ENCODE peak calls at places on chromosomes 3 and 15, in five cellular contexts. D is MCF 10A, S is activated T-cell treated with anti-CD3 and anti-CD28 coated beads for 24 hours, W is T-helper 2 cell, I is T47D. H is an unnamed sample.

GRCh38 chr15:52144656-52145055 is 32.1 kb upstream of the BCL2L10 start:
- DNase-seq in D (peak), S (no peak), W (no peak), I (no peak), H (no peak)

GRCh38 chr15:38636597-38636996 is 72.0 kb upstream of the RASGRP1 start:
- DNase-seq in D (no peak), S (no peak), W (no peak), I (no peak), H (no peak)

GRCh38 chr15:99651023-99651807 is 82.0 kb downstream of the LYSMD4 start:
- DNase-seq in D (peak), S (no peak), W (no peak), I (no peak), H (no peak)

GRCh38 chr3:141227752-141228151 is 3.9 kb upstream of the PXYLP1 start:
- DNase-seq in D (no peak), S (no peak), W (no peak), I (no peak), H (no peak)

GRCh38 chr3:182464513-182465145 is 328.7 kb upstream of the ATP11B start:
- DNase-seq in D (no peak), S (no peak), W (no peak), I (no peak), H (no peak)

GRCh38 chr3:42701371-42702065 is 1.1 kb downstream of the HHATL start:
- DNase-seq in D (peak), S (peak), W (peak), I (peak), H (peak)

GRCh38 chr3:194736896-194737600 is 51.4 kb downstream of the FAM43A start:
- DNase-seq in D (no peak), S (no peak), W (no peak), I (no peak), H (no peak)

GRCh38 chr3:123733805-123734526 is 149.1 kb upstream of the HACD2 start:
- DNase-seq in D (peak), S (no peak), W (no peak), I (no peak), H (no peak)

GRCh38 chr3:14516738-14517345 is 23.3 kb downstream of the GRIP2 start:
- DNase-seq in D (no peak), S (no peak), W (no peak), I (no peak), H (no peak)

GRCh38 chr3:157388976-157389375 is 47.7 kb upstream of the PTX3 start:
- DNase-seq in D (no peak), S (no peak), W (no peak), I (no peak), H (no peak)

GRCh38 chr3:174097686-174098085 is 700.1 kb downstream of the NLGN1 start:
- DNase-seq in D (no peak), S (no peak), W (no peak), I (no peak), H (no peak)

GRCh38 chr3:160006282-160007163 is 17.9 kb downstream of the IL12A start:
- DNase-seq in D (peak), S (no peak), W (no peak), I (peak), H (no peak)

GRCh38 chr3:39435006-39435748 is 28.7 kb downstream of the RPSA start:
- DNase-seq in D (no peak), S (no peak), W (no peak), I (no peak), H (no peak)

GRCh38 chr3:100796556-100796955 is 87.3 kb downstream of the TFG start:
- DNase-seq in D (peak), S (no peak), W (no peak), I (peak), H (no peak)

GRCh38 chr15:90571063-90571541 is 41.4 kb downstream of the CRTC3 start:
- DNase-seq in D (peak), S (no peak), W (no peak), I (no peak), H (no peak)

GRCh38 chr15:74185949-74186348 is 12.4 kb downstream of the ISLR start:
- DNase-seq in D (no peak), S (no peak), W (no peak), I (no peak), H (no peak)

GRCh38 chr3:109563149-109563548 is 225.8 kb upstream of the DPPA4 start:
- DNase-seq in D (no peak), S (peak), W (no peak), I (no peak), H (peak)

GRCh38 chr3:194340757-194341400 is 10.2 kb downstream of the CPN2 start:
- DNase-seq in D (no peak), S (no peak), W (no peak), I (no peak), H (no peak)

GRCh38 chr3:113039546-113039945 is 48.8 kb downstream of the GTPBP8 start:
- DNase-seq in D (no peak), S (no peak), W (no peak), I (no peak), H (no peak)

GRCh38 chr15:42059661-42060476 is 34.5 kb downstream of the PLA2G4D start:
- DNase-seq in D (peak), S (peak), W (peak), I (peak), H (peak)

GRCh38 chr3:132504375-132504921 is 87.1 kb downstream of the DNAJC13 start:
- DNase-seq in D (no peak), S (no peak), W (no peak), I (no peak), H (no peak)

GRCh38 chr15:39549912-39550311 is 31.0 kb upstream of the THBS1 start:
- DNase-seq in D (no peak), S (no peak), W (no peak), I (no peak), H (no peak)

GRCh38 chr15:40914486-40914885 is 14.7 kb upstream of the DLL4 start:
- DNase-seq in D (no peak), S (no peak), W (no peak), I (no peak), H (no peak)

GRCh38 chr15:29034151-29034550 is 148.4 kb downstream of the APBA2 start:
- DNase-seq in D (no peak), S (no peak), W (no peak), I (no peak), H (no peak)

GRCh38 chr15:50257924-50258323 is 7.6 kb downstream of the HDC start:
- DNase-seq in D (peak), S (no peak), W (no peak), I (no peak), H (no peak)

GRCh38 chr3:143302638-143303171 is 183.1 kb downstream of the CHST2 start:
- DNase-seq in D (peak), S (no peak), W (no peak), I (no peak), H (no peak)

GRCh38 chr15:34010921-34011320 is 28.1 kb downstream of the AVEN start:
- DNase-seq in D (no peak), S (no peak), W (no peak), I (no peak), H (no peak)

GRCh38 chr15:47744496-47744895 is 27.2 kb downstream of the SEMA6D start:
- DNase-seq in D (no peak), S (no peak), W (no peak), I (no peak), H (no peak)

GRCh38 chr15:22806664-22807063 is 20.2 kb downstream of the NIPA1 start:
- DNase-seq in D (no peak), S (no peak), W (no peak), I (no peak), H (no peak)

GRCh38 chr3:156518726-156519125 is 36.2 kb downstream of the SSR3 start:
- DNase-seq in D (no peak), S (no peak), W (no peak), I (no peak), H (no peak)

GRCh38 chr3:118972974-118973373 is 61.7 kb downstream of the IGSF11 start:
- DNase-seq in D (no peak), S (no peak), W (no peak), I (no peak), H (no peak)

GRCh38 chr3:32493437-32494414 is 8.9 kb downstream of the CMTM6 start:
- DNase-seq in D (no peak), S (no peak), W (no peak), I (no peak), H (no peak)

GRCh38 chr3:11283126-11283478 is 10.9 kb downstream of the ATG7 start:
- DNase-seq in D (no peak), S (no peak), W (no peak), I (no peak), H (no peak)

GRCh38 chr3:61040618-61041017 is 210.6 kb downstream of the FHIT start:
- DNase-seq in D (no peak), S (no peak), W (no peak), I (no peak), H (no peak)

GRCh38 chr15:42080585-42081462 is 13.5 kb downstream of the PLA2G4D start:
- DNase-seq in D (no peak), S (no peak), W (no peak), I (no peak), H (no peak)

GRCh38 chr15:98017150-98017964 is 56.9 kb downstream of the ARRDC4 start:
- DNase-seq in D (no peak), S (no peak), W (no peak), I (no peak), H (no peak)